ENCODE peak calls at places on chromosomes 16 and 17, in six cellular contexts. L, T, I, V, A and B are unnamed samples.

GRCh38 chr16:4380131-4381063 is 8.7 kb downstream of the VASN start:
- DNase-seq in L (no peak), T (no peak), I (no peak), V (no peak), A (no peak), B (no peak)

GRCh38 chr16:85330694-85331188 is 218.5 kb upstream of the CIBAR2 start:
- DNase-seq in L (no peak), T (no peak), I (peak; percentile 79), V (peak; percentile 81), A (peak; percentile 72), B (peak; percentile 69)

GRCh38 chr16:72066747-72067146 is 3.7 kb downstream of the HPR start:
- DNase-seq in L (no peak), T (no peak), I (peak; percentile 54), V (peak; percentile 23), A (peak; percentile 10), B (peak; percentile 69)

GRCh38 chr17:82871056-82871775 is 31.4 kb upstream of the ZNF750 start:
- DNase-seq in L (peak; percentile 36), T (no peak), I (no peak), V (no peak), A (no peak), B (no peak)

GRCh38 chr17:58278661-58279015 is 2.1 kb downstream of the MPO start:
- DNase-seq in L (no peak), T (no peak), I (no peak), V (no peak), A (no peak), B (no peak)

GRCh38 chr17:39402279-39402889 is 958 bp upstream of the FBXL20 start:
- DNase-seq in L (peak; percentile 95), T (peak; percentile 88), I (peak; percentile 97), V (peak; percentile 98), A (peak; percentile 95), B (peak; percentile 94)

GRCh38 chr16:56426585-56426984 is 1.2 kb upstream of the AMFR start:
- DNase-seq in L (no peak), T (no peak), I (peak; percentile 71), V (no peak), A (no peak), B (no peak)

GRCh38 chr16:14409563-14409962 is 220.5 kb downstream of the PARN start:
- DNase-seq in L (no peak), T (no peak), I (peak; percentile 90), V (peak; percentile 38), A (peak; percentile 6), B (no peak)

GRCh38 chr16:66880288-66881013 is at the start of gene PDP2:
- DNase-seq in L (peak; percentile 97), T (peak; percentile 94), I (peak; percentile 96), V (peak; percentile 98), A (peak; percentile 92), B (peak; percentile 97)

GRCh38 chr16:82855471-82855870 is 228.7 kb downstream of the CDH13 start:
- DNase-seq in L (no peak), T (no peak), I (no peak), V (no peak), A (no peak), B (no peak)

GRCh38 chr17:2111691-2112090 is 56.8 kb downstream of the HIC1 start:
- DNase-seq in L (no peak), T (no peak), I (no peak), V (no peak), A (peak; percentile 45), B (no peak)

GRCh38 chr16:76360384-76360783 is 83.2 kb downstream of the CNTNAP4 start:
- DNase-seq in L (no peak), T (no peak), I (no peak), V (no peak), A (no peak), B (no peak)

GRCh38 chr16:69115361-69115760 is 9.9 kb downstream of the HAS3 start:
- DNase-seq in L (no peak), T (no peak), I (no peak), V (no peak), A (no peak), B (no peak)

GRCh38 chr16:49411121-49411970 is 37.7 kb downstream of the C16orf78 start:
- DNase-seq in L (no peak), T (no peak), I (no peak), V (no peak), A (no peak), B (no peak)

GRCh38 chr17:76926237-76926866 is 58.1 kb downstream of the MGAT5B start:
- DNase-seq in L (no peak), T (no peak), I (no peak), V (no peak), A (no peak), B (no peak)

GRCh38 chr17:44095647-44096496 is 25.3 kb downstream of the G6PC3 start:
- DNase-seq in L (peak; percentile 71), T (peak; percentile 61), I (peak; percentile 59), V (peak; percentile 90), A (peak; percentile 96), B (peak; percentile 91)

GRCh38 chr17:57385975-57386374 is 129.7 kb downstream of the MSI2 start:
- DNase-seq in L (no peak), T (no peak), I (no peak), V (no peak), A (no peak), B (peak; percentile 41)

GRCh38 chr17:79835953-79836951 is 3.0 kb downstream of the CBX4 start:
- DNase-seq in L (peak; percentile 84), T (no peak), I (peak; percentile 84), V (no peak), A (peak; percentile 73), B (no peak)

GRCh38 chr16:70481929-70482536 is 27.6 kb downstream of the FCSK start:
- DNase-seq in L (no peak), T (no peak), I (peak; percentile 20), V (no peak), A (no peak), B (no peak)

GRCh38 chr17:75755205-75755901 is 9.6 kb downstream of the GALK1 start:
- DNase-seq in L (no peak), T (no peak), I (no peak), V (no peak), A (no peak), B (no peak)

GRCh38 chr16:84738255-84739038 is 38.6 kb downstream of the USP10 start:
- DNase-seq in L (peak; percentile 78), T (peak; percentile 70), I (peak; percentile 86), V (peak; percentile 75), A (peak; percentile 91), B (peak; percentile 89)

GRCh38 chr17:40038882-40039513 is 15.2 kb downstream of the MED24 start:
- DNase-seq in L (no peak), T (no peak), I (peak; percentile 63), V (peak; percentile 83), A (peak; percentile 72), B (no peak)

GRCh38 chr17:8150194-8151119 is 1.7 kb downstream of the PER1 start:
- DNase-seq in L (peak; percentile 45), T (no peak), I (no peak), V (no peak), A (no peak), B (no peak)

GRCh38 chr16:70703835-70704381 is 18.1 kb upstream of the MTSS2 start:
- DNase-seq in L (no peak), T (no peak), I (no peak), V (no peak), A (no peak), B (no peak)

GRCh38 chr17:41775394-41776226 is 10.9 kb downstream of the JUP start:
- DNase-seq in L (no peak), T (peak; percentile 67), I (peak; percentile 49), V (no peak), A (peak; percentile 66), B (no peak)

GRCh38 chr17:5545051-5545987 is 39.0 kb downstream of the NLRP1 start:
- DNase-seq in L (no peak), T (no peak), I (no peak), V (no peak), A (no peak), B (no peak)

GRCh38 chr16:87186440-87186839 is 130.8 kb downstream of the C16orf95 start:
- DNase-seq in L (no peak), T (no peak), I (no peak), V (no peak), A (no peak), B (no peak)

GRCh38 chr17:1612400-1612799 is 16.2 kb downstream of the SLC43A2 start:
- DNase-seq in L (no peak), T (no peak), I (no peak), V (no peak), A (no peak), B (no peak)

GRCh38 chr16:58252716-58253115 is 42.1 kb downstream of the PRSS54 start:
- DNase-seq in L (no peak), T (no peak), I (no peak), V (no peak), A (no peak), B (no peak)

GRCh38 chr16:2979669-2980226 is 498 bp downstream of the PKMYT1 start:
- DNase-seq in L (no peak), T (no peak), I (no peak), V (no peak), A (no peak), B (peak; percentile 49)

GRCh38 chr17:64448665-64449512 is at the start of gene MILR1:
- DNase-seq in L (no peak), T (peak; percentile 19), I (peak; percentile 78), V (peak; percentile 43), A (peak; percentile 81), B (peak; percentile 98)

GRCh38 chr17:78802459-78802858 is 20.4 kb upstream of the CYTH1 start:
- DNase-seq in L (no peak), T (no peak), I (no peak), V (no peak), A (no peak), B (no peak)

GRCh38 chr16:180101-180920 is at the start of gene HBQ1:
- DNase-seq in L (no peak), T (no peak), I (no peak), V (peak; percentile 71), A (no peak), B (peak; percentile 61)